ENCODE peak calls at places on chromosomes 6 and 20, in seven cellular contexts. X is OCI-LY7, E is SK-N-SH, V is neural progenitor cell, D is hepatocyte, J is GM23248, P is GM23338. W is an unnamed sample.

GRCh38 chr6:12354499-12354898 is 64.3 kb downstream of the EDN1 start:
- DNase-seq in X (peak; percentile 36), P (peak; percentile 70), D (peak; percentile 62), E (no peak), V (peak; percentile 66), J (peak; percentile 71), W (no peak)

GRCh38 chr6:157831424-157832249 is 8.6 kb downstream of the SNX9 start:
- DNase-seq in J (no peak), E (no peak), D (no peak), P (peak; percentile 88), V (peak; percentile 68), X (no peak), W (no peak)

GRCh38 chr6:33117826-33118277 is 42.1 kb downstream of the HLA-DPB1 start:
- DNase-seq in P (peak; percentile 85), X (no peak), J (no peak), V (no peak), E (no peak), D (no peak), W (no peak)

GRCh38 chr6:97133071-97133470 is 149.9 kb downstream of the MMS22L start:
- DNase-seq in E (peak; percentile 19), J (peak; percentile 23), P (no peak), X (no peak), D (no peak), V (no peak), W (no peak)

GRCh38 chr20:53570446-53571276 is 23.0 kb downstream of the ZNF217 start:
- DNase-seq in E (no peak), V (no peak), J (no peak), D (no peak), P (no peak), X (no peak), W (no peak)

GRCh38 chr6:5208039-5208438 is 52.7 kb downstream of the LYRM4 start:
- DNase-seq in V (no peak), E (no peak), P (no peak), X (peak; percentile 41), D (no peak), J (peak; percentile 56), W (no peak)

GRCh38 chr6:100276311-100277057 is 188.2 kb downstream of the SIM1 start:
- DNase-seq in D (no peak), P (no peak), V (no peak), X (no peak), E (no peak), J (no peak), W (no peak)

GRCh38 chr20:63703976-63704748 is 3.6 kb downstream of the ARFRP1 start:
- DNase-seq in D (peak; percentile 3), J (no peak), E (no peak), X (no peak), P (no peak), V (no peak), W (no peak)

GRCh38 chr6:17580518-17581048 is 19.5 kb upstream of the FAM8A1 start:
- DNase-seq in P (peak; percentile 79), J (peak; percentile 75), D (no peak), E (peak; percentile 64), X (no peak), V (no peak), W (no peak)

GRCh38 chr6:109073344-109074235 is 21.1 kb downstream of the SESN1 start:
- DNase-seq in D (peak; percentile 77), V (peak; percentile 83), X (peak; percentile 82), J (peak; percentile 77), P (peak; percentile 86), E (peak; percentile 55), W (peak; percentile 78)

GRCh38 chr6:40999498-41000070 is 39.4 kb downstream of the UNC5CL start:
- DNase-seq in D (peak; percentile 63), V (peak; percentile 53), X (peak; percentile 55), P (peak; percentile 84), E (peak; percentile 36), J (peak; percentile 58), W (no peak)

GRCh38 chr6:3887150-3887700 is 38.1 kb downstream of the FAM50B start:
- DNase-seq in V (no peak), D (no peak), J (peak; percentile 72), P (peak; percentile 37), E (no peak), X (no peak), W (no peak)

GRCh38 chr20:25360631-25361286 is 29.9 kb downstream of the ABHD12 start:
- DNase-seq in E (peak; percentile 23), P (no peak), V (no peak), X (no peak), J (peak; percentile 25), D (no peak), W (no peak)

DNA sequence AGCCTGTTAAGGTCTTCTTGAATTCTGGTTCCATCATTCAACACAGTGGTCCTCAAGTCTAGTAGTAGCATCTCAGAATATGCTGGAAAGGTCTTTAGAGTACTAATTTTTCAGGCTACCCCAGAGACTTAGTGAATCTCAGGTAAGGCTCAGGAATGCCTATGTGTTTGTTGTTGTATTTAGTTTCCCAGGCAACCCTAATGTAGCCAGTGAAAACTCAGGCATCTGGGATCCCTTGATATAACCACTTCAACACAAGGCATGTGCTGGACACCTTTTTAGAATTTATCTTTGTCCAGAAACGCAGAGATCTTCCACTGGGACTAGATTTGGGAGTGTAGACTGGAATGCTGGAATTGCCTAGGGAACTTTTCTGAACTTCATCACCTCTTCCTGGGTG is 597.9 kb upstream of the FLRT3 start:
- DNase-seq in P (no peak), V (no peak), D (no peak), J (no peak), E (no peak), X (no peak), W (no peak)
- TF ChIP-seq EZH2phosphoT487 in P (no peak), V (no peak), D (no peak), J (no peak), E (no peak), X (no peak), W (no peak)

GRCh38 chr6:25389501-25389900 is 110.3 kb downstream of the CARMIL1 start:
- DNase-seq in V (no peak), P (no peak), J (peak; percentile 84), E (no peak), X (no peak), D (no peak), W (no peak)
- TF ChIP-seq EZH2phosphoT487 in V (no peak), P (no peak), J (no peak), E (no peak), X (no peak), D (no peak), W (no peak)

GRCh38 chr20:9294081-9294480 is 220.3 kb upstream of the LAMP5 start:
- DNase-seq in J (peak; percentile 45), V (no peak), X (no peak), D (peak; percentile 13), P (no peak), E (no peak), W (no peak)
- TF ChIP-seq EZH2phosphoT487 in J (no peak), V (no peak), X (no peak), D (no peak), P (no peak), E (no peak), W (no peak)

DNA sequence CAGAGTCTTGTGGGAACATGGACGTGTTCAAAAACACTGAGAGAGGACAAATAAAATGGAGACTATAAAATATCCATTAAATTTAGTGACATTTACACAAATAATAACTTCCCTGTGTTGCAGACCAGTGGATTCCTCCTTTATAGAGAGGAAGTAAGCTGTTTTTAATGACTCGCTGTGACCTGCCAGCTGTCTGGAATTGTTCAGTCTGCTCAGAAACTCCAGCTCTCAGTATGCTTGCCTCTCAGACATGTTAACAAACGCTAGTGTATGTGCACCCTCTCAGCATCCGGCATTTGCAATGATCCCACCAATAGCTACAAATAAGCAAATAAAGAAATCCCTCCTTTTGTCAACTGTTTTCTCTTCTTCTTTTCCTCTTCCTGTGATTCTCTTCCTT is 158.0 kb upstream of the TCF21 start:
- DNase-seq in P (no peak), D (no peak), J (peak; percentile 43), V (no peak), X (no peak), E (no peak), W (no peak)
- TF ChIP-seq EZH2phosphoT487 in P (no peak), D (no peak), J (no peak), V (no peak), X (no peak), E (no peak), W (no peak)

GRCh38 chr6:53512631-53513030 is 32.3 kb downstream of the GCLC start:
- DNase-seq in D (no peak), E (no peak), J (no peak), P (no peak), V (no peak), X (no peak), W (no peak)
- TF ChIP-seq EZH2phosphoT487 in D (no peak), E (no peak), J (no peak), P (no peak), V (no peak), X (no peak), W (no peak)

DNA sequence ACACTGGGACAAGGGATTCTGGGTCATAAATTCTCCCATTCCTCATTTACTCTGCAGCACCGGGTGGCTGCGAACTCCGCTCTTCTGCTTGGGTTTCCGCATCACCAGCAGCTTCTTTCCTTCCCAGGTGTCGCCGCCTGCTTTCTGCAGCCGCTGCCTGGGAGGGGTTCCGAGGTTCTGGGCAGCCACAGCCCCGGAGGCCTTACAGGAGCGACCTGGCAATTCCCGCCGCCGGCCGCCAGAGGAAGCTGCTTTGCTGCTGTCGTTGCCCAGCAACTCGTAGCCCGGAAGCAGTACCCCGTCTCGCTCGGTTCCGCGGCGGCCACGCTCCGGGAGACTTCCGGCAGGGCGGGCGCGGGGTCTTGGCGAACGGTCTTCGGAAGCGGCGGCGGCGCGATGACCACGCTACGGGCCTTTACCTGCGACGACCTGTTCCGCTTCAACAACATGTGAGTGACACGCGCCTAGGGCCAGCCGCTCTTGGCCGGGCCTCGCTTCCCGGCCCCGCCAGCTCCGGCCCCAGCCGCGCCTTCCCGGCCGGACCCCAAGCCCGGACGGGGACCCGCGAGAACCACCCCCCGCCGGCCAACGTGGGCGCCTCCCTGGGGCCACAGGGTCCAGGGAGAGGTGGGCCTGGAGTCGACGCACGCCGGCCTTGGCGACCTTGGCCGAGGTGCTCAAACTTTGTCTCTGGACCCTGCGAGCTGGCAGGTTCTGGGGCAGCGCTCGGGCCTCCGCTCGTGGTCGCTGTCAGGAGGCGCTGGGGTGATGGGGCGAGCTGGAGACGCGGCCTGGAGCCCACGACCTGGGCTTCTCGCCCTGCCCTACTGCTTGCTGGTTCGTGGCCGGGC is at the start of gene NAA20:
- DNase-seq in V (peak; percentile 96), X (peak; percentile 92), D (peak; percentile 96), J (peak; percentile 98), P (peak; percentile 97), E (peak; percentile 94), W (peak; percentile 95)
- TF ChIP-seq EZH2phosphoT487 in V (no peak), X (no peak), D (no peak), J (no peak), P (no peak), E (no peak), W (no peak)

DNA sequence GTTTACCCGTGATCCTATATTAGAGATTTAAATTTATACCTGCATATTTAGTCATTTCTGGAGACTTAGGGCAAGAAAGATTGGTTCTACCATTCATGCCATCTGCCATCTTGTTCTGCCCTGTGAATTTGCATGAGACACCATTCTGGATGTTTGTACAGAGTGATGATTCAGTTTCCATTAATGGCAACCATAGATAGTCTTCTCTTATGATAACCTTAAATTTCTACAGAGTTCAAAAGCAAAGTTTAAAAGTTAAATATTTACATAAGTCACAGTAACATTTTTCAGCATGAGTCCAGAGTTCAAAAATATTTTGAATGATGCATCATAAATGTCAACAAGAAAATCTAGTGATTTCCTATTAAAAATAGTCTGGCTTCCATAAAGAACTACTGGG is 23.2 kb downstream of the PLCB1 start:
- DNase-seq in D (no peak), E (no peak), V (no peak), X (no peak), J (no peak), P (no peak), W (no peak)
- TF ChIP-seq EZH2phosphoT487 in D (no peak), E (no peak), V (no peak), X (no peak), J (no peak), P (no peak), W (no peak)

W was measured in MM.1S.